ENCODE peak calls at places on chromosomes 16 and 17, in five cellular contexts. H, J, D, O and T are unnamed samples.
A peak's percentile ranks its signal among the peaks of the same experiment; 100 is the strongest.

GRCh38 chr17:2749784-2750181 is 331 bp upstream of the CCDC92B start:
- DNase-seq in H (peak; percentile 89), J (peak; percentile 65), O (peak; percentile 34), D (peak; percentile 70), T (peak; percentile 57)

GRCh38 chr17:81427446-81428120 is 32.3 kb downstream of the BAHCC1 start:
- DNase-seq in O (no peak), H (no peak), D (no peak), J (no peak), T (no peak)

GRCh38 chr16:57039148-57039812 is 49.9 kb downstream of the NLRC5 start:
- DNase-seq in O (no peak), D (peak; percentile 81), H (peak; percentile 80), J (peak; percentile 66), T (peak; percentile 81)

GRCh38 chr16:79169239-79169638 is 431.3 kb downstream of the MAF start:
- DNase-seq in O (no peak), H (no peak), D (peak; percentile 71), J (no peak), T (no peak)

GRCh38 chr16:57670206-57670605 is 2.1 kb downstream of the ADGRG3 start:
- DNase-seq in O (no peak), D (no peak), H (no peak), J (no peak), T (no peak)

GRCh38 chr17:27968206-27968732 is 74.2 kb upstream of the NLK start:
- DNase-seq in J (no peak), H (no peak), D (no peak), O (no peak), T (no peak)

GRCh38 chr16:15608398-15609285 is 34.3 kb downstream of the MARF1 start:
- DNase-seq in J (peak; percentile 18), D (no peak), H (no peak), O (no peak), T (peak; percentile 60)

GRCh38 chr17:21397341-21398050 is 21.3 kb downstream of the KCNJ12 start:
- DNase-seq in O (no peak), H (no peak), J (peak; percentile 74), D (no peak), T (peak; percentile 81)

GRCh38 chr17:1331708-1332107 is 52.2 kb downstream of the TRARG1 start:
- DNase-seq in J (no peak), D (peak; percentile 70), O (no peak), H (no peak), T (no peak)

GRCh38 chr17:44307387-44308186 is 814 bp upstream of the RUNDC3A start:
- DNase-seq in H (no peak), J (peak; percentile 37), D (no peak), O (no peak), T (no peak)

GRCh38 chr17:61253293-61253801 is 146.3 kb upstream of the TBX2 start:
- DNase-seq in H (no peak), O (no peak), D (no peak), J (no peak), T (no peak)

GRCh38 chr16:83705856-83706255 is 101.9 kb upstream of the HSBP1 start:
- DNase-seq in J (no peak), D (no peak), H (no peak), O (no peak), T (no peak)

GRCh38 chr17:80101160-80101945 is at the start of gene GAA:
- DNase-seq in D (peak; percentile 88), H (peak; percentile 95), O (peak; percentile 86), J (peak; percentile 77), T (peak; percentile 76)

GRCh38 chr17:37430051-37430591 is 23.4 kb downstream of the TADA2A start:
- DNase-seq in D (peak; percentile 10), O (no peak), H (no peak), J (peak; percentile 72), T (peak; percentile 75)

GRCh38 chr16:50314665-50315064 is 48.3 kb downstream of the ADCY7 start:
- DNase-seq in D (no peak), J (no peak), H (no peak), O (no peak), T (no peak)

GRCh38 chr17:45038771-45039634 is 12.4 kb downstream of the DCAKD start:
- DNase-seq in O (no peak), H (no peak), D (no peak), J (peak; percentile 40), T (no peak)

GRCh38 chr16:72043539-72043938 is 10.8 kb upstream of the HP start:
- DNase-seq in H (no peak), J (no peak), D (no peak), O (no peak), T (no peak)

GRCh38 chr16:53609536-53609935 is 94.1 kb downstream of the RPGRIP1L start:
- DNase-seq in O (no peak), H (no peak), D (no peak), J (no peak), T (no peak)

GRCh38 chr17:1095093-1095852 is 84.5 kb downstream of the ABR start:
- DNase-seq in O (no peak), J (no peak), H (no peak), D (no peak), T (no peak)

GRCh38 chr16:2967721-2968161 is 1.4 kb upstream of the PAQR4 start:
- DNase-seq in J (no peak), D (no peak), O (no peak), H (no peak), T (no peak)

GRCh38 chr17:17766351-17767095 is 70.3 kb downstream of the SREBF1 start:
- DNase-seq in O (no peak), H (no peak), J (no peak), D (no peak), T (no peak)

GRCh38 chr16:87229230-87230192 is 87.7 kb downstream of the C16orf95 start:
- DNase-seq in J (no peak), H (no peak), D (no peak), O (no peak), T (no peak)

GRCh38 chr17:16150251-16150859 is 65.0 kb downstream of the NCOR1 start:
- DNase-seq in J (peak; percentile 37), H (no peak), D (no peak), O (no peak), T (peak; percentile 80)

GRCh38 chr17:48995332-48995870 is 1.8 kb upstream of the IGF2BP1 start:
- DNase-seq in D (no peak), H (peak; percentile 57), O (no peak), J (no peak), T (no peak)

GRCh38 chr16:10332301-10332700 is 53.6 kb upstream of the ATF7IP2 start:
- DNase-seq in D (no peak), J (no peak), H (no peak), O (no peak), T (no peak)

GRCh38 chr17:5526821-5527598 is 40.6 kb downstream of the MIS12 start:
- DNase-seq in D (peak; percentile 11), H (peak; percentile 78), J (peak; percentile 95), O (no peak), T (peak; percentile 98)

GRCh38 chr17:17479209-17479608 is 2.4 kb downstream of the MED9 start:
- DNase-seq in D (no peak), J (no peak), H (no peak), O (no peak), T (no peak)

GRCh38 chr17:35088647-35088910 is 25.1 kb upstream of the RFFL start:
- DNase-seq in O (no peak), H (no peak), D (no peak), J (no peak), T (no peak)

GRCh38 chr17:42182927-42183734 is 2.1 kb downstream of the HCRT start:
- DNase-seq in D (no peak), O (no peak), J (peak; percentile 28), H (no peak), T (peak; percentile 60)

GRCh38 chr16:64434526-64435069 is 687.3 kb downstream of the CDH11 start:
- DNase-seq in J (no peak), O (no peak), H (no peak), D (no peak), T (no peak)

GRCh38 chr17:39767147-39767546 is 29.4 kb downstream of the GRB7 start:
- DNase-seq in D (no peak), O (no peak), H (peak; percentile 70), J (no peak), T (no peak)

GRCh38 chr16:11379420-11379819 is 34.2 kb downstream of the RMI2 start:
- DNase-seq in O (no peak), D (peak; percentile 80), J (peak; percentile 42), H (no peak), T (peak; percentile 65)

GRCh38 chr17:48307814-48308411 is 122.1 kb downstream of the SKAP1 start:
- DNase-seq in H (no peak), D (peak; percentile 57), J (peak; percentile 76), O (no peak), T (peak; percentile 74)

GRCh38 chr17:2058521-2059124 is 3.7 kb downstream of the HIC1 start:
- DNase-seq in D (peak; percentile 58), O (no peak), J (peak; percentile 86), H (peak; percentile 87), T (peak; percentile 76)

GRCh38 chr17:82320956-82321927 is 3.8 kb upstream of the CD7 start:
- DNase-seq in O (peak; percentile 68), H (peak; percentile 91), J (no peak), D (peak; percentile 71), T (no peak)

GRCh38 chr17:34665150-34665802 is 85.9 kb downstream of the TMEM132E start:
- DNase-seq in D (no peak), O (no peak), J (no peak), H (peak; percentile 58), T (no peak)

GRCh38 chr17:63679214-63679613 is 20.7 kb downstream of the LIMD2 start:
- DNase-seq in J (no peak), O (no peak), H (no peak), D (no peak), T (no peak)

GRCh38 chr17:67959510-67959909 is 36.8 kb downstream of the C17orf58 start:
- DNase-seq in J (no peak), O (no peak), D (peak; percentile 3), H (no peak), T (no peak)